ENCODE peak calls at places on chromosomes 1 and 21, in nine cellular contexts. P is transverse colon, K is OCI-LY7, G is left lung, H is mammary epithelial cell, T is left ventricle myocardium inferior, N is A549, J is heart left ventricle, X is fibroblast of mammary gland. W is an unnamed sample.

GRCh38 chr1:93807301-93807930 is 71.6 kb downstream of the DNTTIP2 start:
- DNase-seq in N (no peak), P (no peak), J (no peak), H (no peak), G (no peak), T (no peak), X (no peak), K (no peak), W (no peak)

GRCh38 chr1:93690921-93691789 is 9.5 kb upstream of the BCAR3 start:
- DNase-seq in J (no peak), H (no peak), X (no peak), N (no peak), T (no peak), P (no peak), K (no peak), G (no peak), W (no peak)

GRCh38 chr1:166164646-166164994 is 2.2 kb downstream of the FAM78B start:
- DNase-seq in T (no peak), P (no peak), X (no peak), K (no peak), J (no peak), G (no peak), N (no peak), H (no peak), W (no peak)

GRCh38 chr1:234724517-234725176 is 114.7 kb upstream of the IRF2BP2 start:
- DNase-seq in H (no peak), X (no peak), K (no peak), J (peak), P (peak), G (peak), N (peak), T (peak), W (no peak)

GRCh38 chr1:232844791-232845190 is 39.6 kb downstream of the MAP10 start:
- DNase-seq in H (peak), N (peak), K (no peak), T (no peak), J (no peak), G (no peak), P (no peak), X (peak), W (no peak)

GRCh38 chr1:244603498-244603897 is 49.4 kb upstream of the DESI2 start:
- DNase-seq in P (no peak), J (no peak), K (peak), G (no peak), H (peak), X (peak), N (no peak), T (no peak), W (peak)

GRCh38 chr1:40897499-40897898 is 35.3 kb upstream of the CITED4 start:
- DNase-seq in J (no peak), X (peak), H (peak), N (peak), T (no peak), K (peak), P (no peak), G (no peak), W (no peak)

GRCh38 chr1:237556911-237557310 is 333.8 kb downstream of the ZP4 start:
- DNase-seq in X (no peak), P (no peak), G (no peak), H (no peak), T (no peak), N (no peak), J (no peak), K (no peak), W (no peak)

GRCh38 chr1:52296345-52296744 is 69.7 kb downstream of the CC2D1B start:
- DNase-seq in J (no peak), P (no peak), T (no peak), H (peak), N (peak), G (no peak), K (peak), X (peak), W (peak)

GRCh38 chr1:12406218-12407021 is 176.6 kb downstream of the VPS13D start:
- DNase-seq in N (no peak), G (no peak), X (peak), P (no peak), J (no peak), K (no peak), T (no peak), H (no peak), W (no peak)

GRCh38 chr1:5833911-5834310 is 158.3 kb downstream of the NPHP4 start:
- DNase-seq in P (no peak), N (no peak), X (no peak), J (no peak), K (no peak), T (no peak), G (no peak), H (no peak), W (no peak)

GRCh38 chr1:145982010-145982723 is 14.2 kb downstream of the TXNIP start:
- DNase-seq in T (no peak), N (no peak), P (no peak), X (no peak), K (no peak), H (no peak), J (peak), G (peak), W (no peak)

GRCh38 chr21:37866027-37866426 is 50.2 kb downstream of the KCNJ6 start:
- DNase-seq in J (no peak), N (no peak), T (no peak), H (peak), K (peak), P (no peak), X (no peak), G (peak), W (no peak)

GRCh38 chr1:112074711-112075110 is 85.2 kb upstream of the KCND3 start:
- DNase-seq in T (no peak), H (no peak), J (no peak), G (no peak), X (no peak), K (no peak), P (no peak), N (no peak), W (no peak)

GRCh38 chr1:226360106-226360746 is 47.7 kb downstream of the PARP1 start:
- DNase-seq in J (no peak), X (no peak), K (no peak), P (no peak), N (no peak), H (no peak), G (no peak), T (no peak), W (no peak)

GRCh38 chr1:76144233-76144632 is 69.7 kb downstream of the ST6GALNAC3 start:
- DNase-seq in P (no peak), X (no peak), J (no peak), K (no peak), H (no peak), T (no peak), G (no peak), N (no peak), W (no peak)

GRCh38 chr1:19647643-19648042 is 3.5 kb downstream of the NBL1 start:
- DNase-seq in J (no peak), H (no peak), G (no peak), N (no peak), K (no peak), T (no peak), P (peak), X (no peak), W (no peak)

GRCh38 chr1:49298304-49298703 is 521.6 kb upstream of the BEND5 start:
- DNase-seq in K (no peak), J (no peak), G (no peak), N (no peak), P (no peak), X (peak), T (no peak), H (no peak), W (peak)

GRCh38 chr1:30887485-30888315 is 20.9 kb downstream of the SDC3 start:
- DNase-seq in K (no peak), T (no peak), G (no peak), H (no peak), N (no peak), P (no peak), J (no peak), X (peak), W (no peak)

GRCh38 chr1:70486676-70487470 is 75.8 kb downstream of the CTH start:
- DNase-seq in H (peak), K (no peak), N (no peak), P (no peak), X (peak), T (no peak), J (peak), G (no peak), W (peak)

DNA sequence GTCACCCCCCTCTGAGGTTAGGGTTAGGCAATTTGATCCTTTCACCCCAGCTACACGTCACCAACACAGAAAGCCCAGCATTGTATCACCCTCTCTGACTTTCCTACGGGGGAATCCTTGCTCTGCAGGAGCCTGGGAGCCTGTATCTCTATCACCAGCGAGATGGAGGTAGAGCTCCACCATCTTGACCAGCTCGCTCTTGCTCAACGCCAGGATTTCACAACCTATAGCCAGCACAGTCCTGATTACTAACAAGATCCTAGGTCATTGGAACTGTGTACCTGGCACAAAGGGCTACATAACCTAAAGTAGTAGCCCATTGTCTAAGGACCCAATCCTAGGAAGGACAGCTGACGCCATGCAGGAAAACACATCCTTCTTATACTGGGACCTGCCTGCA is 66.1 kb downstream of the DMRTA2 start:
- DNase-seq in X (no peak), H (no peak), K (no peak), J (no peak), N (no peak), T (no peak), G (no peak), P (no peak), W (no peak)
- H3K4me3 ChIP-seq in X (no peak), H (no peak), K (no peak), J (no peak), N (no peak), T (no peak), G (no peak), P (no peak), W (no peak)

GRCh38 chr1:180484490-180484889 is 17.9 kb downstream of the ACBD6 start:
- DNase-seq in G (no peak), K (no peak), P (no peak), H (no peak), T (no peak), N (no peak), J (no peak), X (no peak), W (no peak)

GRCh38 chr1:180486092-180486491 is 16.3 kb downstream of the ACBD6 start:
- DNase-seq in H (no peak), P (no peak), T (no peak), J (no peak), N (no peak), X (no peak), G (no peak), K (no peak), W (no peak)

GRCh38 chr1:180482425-180483275 is 19.7 kb downstream of the ACBD6 start:
- DNase-seq in J (no peak), K (peak), H (peak), N (peak), T (no peak), X (peak), P (no peak), G (no peak), W (peak)
- TF ChIP-seq CTCF in J (peak), K (peak), H (peak), N (peak), T (peak), X (peak), P (peak), G (peak), W (peak)

GRCh38 chr1:176111835-176112234 is 95.3 kb downstream of the COP1 start:
- DNase-seq in N (no peak), H (peak), X (peak), T (no peak), J (no peak), G (no peak), K (no peak), P (no peak), W (no peak)
- H3K4me3 ChIP-seq in N (no peak), H (no peak), X (no peak), T (no peak), J (no peak), G (no peak), K (no peak), P (no peak), W (no peak)

DNA sequence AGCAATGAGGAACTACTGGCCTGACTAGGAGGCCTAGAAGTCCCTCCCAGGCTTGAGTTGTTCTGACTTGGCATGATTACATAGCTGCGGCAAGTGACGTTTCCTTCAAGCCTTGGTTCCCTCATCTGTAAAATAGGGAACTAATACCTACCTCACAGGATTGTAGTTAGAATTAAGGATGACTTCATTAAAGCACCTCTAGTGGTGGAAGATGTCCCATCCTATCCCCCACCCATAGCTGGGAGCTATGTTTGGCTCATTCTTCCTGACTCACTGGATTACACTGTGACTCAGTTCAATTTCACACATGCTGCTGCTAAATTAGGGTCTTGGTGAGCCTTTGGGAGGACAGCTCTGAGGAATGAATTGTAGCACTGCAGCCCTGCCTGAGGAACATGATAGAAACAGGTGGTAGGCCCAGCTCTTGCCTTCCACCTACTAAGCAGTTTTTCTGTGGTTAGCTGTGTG is 6.0 kb upstream of the SHISA4 start:
- DNase-seq in T (no peak), K (peak), G (peak), J (no peak), X (peak), H (peak), P (no peak), N (no peak), W (peak)
- TF ChIP-seq CTCF in T (no peak), K (peak), G (no peak), J (no peak), X (peak), H (peak), P (no peak), N (no peak), W (peak)